ENCODE peak calls at places on chromosomes 6 and 20, in seven cellular contexts. C is uterus, F is T-helper 22 cell, M is bronchial epithelial cell, I is psoas muscle, S is NCI-H1417, W is fibroblast of the aortic adventitia. N is an unnamed sample.
A peak's percentile ranks its signal among the peaks of the same experiment; 100 is the strongest.

GRCh38 chr6:75483136-75483952 is 10.3 kb downstream of the FILIP1 start:
- DNase-seq in C (no peak), F (no peak), M (no peak), I (no peak), S (no peak), W (no peak), N (no peak)

GRCh38 chr20:48822178-48822577 is 5.6 kb downstream of the PREX1 start:
- DNase-seq in C (no peak), F (no peak), M (no peak), I (no peak), S (no peak), W (no peak), N (no peak)

GRCh38 chr6:126232671-126233070 is 107.2 kb upstream of the CENPW start:
- DNase-seq in C (no peak), F (no peak), M (no peak), I (no peak), S (no peak), W (peak; percentile 80), N (no peak)

GRCh38 chr20:22584922-22585785 is 782 bp upstream of the FOXA2 start:
- DNase-seq in C (no peak), F (no peak), M (peak; percentile 56), I (no peak), S (no peak), W (no peak), N (no peak)

GRCh38 chr6:113994934-113995342 is 24.0 kb upstream of the HDAC2 start:
- DNase-seq in C (no peak), F (no peak), M (peak; percentile 75), I (no peak), S (peak; percentile 41), W (peak; percentile 92), N (no peak)

GRCh38 chr6:110048221-110048875 is 70.2 kb downstream of the GPR6 start:
- DNase-seq in C (no peak), F (no peak), M (no peak), I (no peak), S (no peak), W (no peak), N (no peak)

GRCh38 chr6:89951574-89952360 is 57.5 kb downstream of the GJA10 start:
- DNase-seq in C (no peak), F (no peak), M (no peak), I (no peak), S (no peak), W (peak; percentile 16), N (no peak)

GRCh38 chr20:6157345-6157744 is 34.5 kb upstream of the FERMT1 start:
- DNase-seq in C (no peak), F (no peak), M (no peak), I (no peak), S (no peak), W (no peak), N (no peak)

GRCh38 chr6:121794630-121795029 is 359.2 kb downstream of the GJA1 start:
- DNase-seq in C (no peak), F (no peak), M (peak; percentile 95), I (no peak), S (no peak), W (peak; percentile 88), N (no peak)

GRCh38 chr6:136889271-136890193 is 32.6 kb upstream of the SLC35D3 start:
- DNase-seq in C (no peak), F (no peak), M (no peak), I (no peak), S (no peak), W (no peak), N (no peak)

GRCh38 chr6:158418501-158418900 is 106.2 kb downstream of the TULP4 start:
- DNase-seq in C (no peak), F (no peak), M (no peak), I (no peak), S (no peak), W (no peak), N (no peak)

GRCh38 chr20:16445482-16445881 is 127.8 kb downstream of the KIF16B start:
- DNase-seq in C (no peak), F (no peak), M (no peak), I (no peak), S (no peak), W (no peak), N (no peak)

GRCh38 chr6:145318952-145319351 is 416.4 kb downstream of the EPM2A start:
- DNase-seq in C (no peak), F (no peak), M (peak; percentile 36), I (no peak), S (no peak), W (no peak), N (no peak)

GRCh38 chr20:32966881-32967781 is 37.1 kb downstream of the SUN5 start:
- DNase-seq in C (no peak), F (peak; percentile 60), M (no peak), I (no peak), S (no peak), W (no peak), N (no peak)

GRCh38 chr6:7373739-7374138 is 15.8 kb downstream of the CAGE1 start:
- DNase-seq in C (no peak), F (no peak), M (peak; percentile 45), I (no peak), S (no peak), W (no peak), N (no peak)

GRCh38 chr6:45900808-45901752 is 114.6 kb downstream of the CLIC5 start:
- DNase-seq in C (no peak), F (no peak), M (peak; percentile 21), I (no peak), S (no peak), W (peak; percentile 50), N (no peak)

GRCh38 chr6:90183587-90184333 is 112.9 kb downstream of the BACH2 start:
- DNase-seq in C (no peak), F (no peak), M (no peak), I (no peak), S (no peak), W (no peak), N (no peak)

GRCh38 chr6:125611573-125612399 is 137.6 kb upstream of the HEY2 start:
- DNase-seq in C (no peak), F (no peak), M (no peak), I (no peak), S (no peak), W (peak; percentile 63), N (no peak)

GRCh38 chr20:5559937-5560336 is 190.3 kb upstream of the SHLD1 start:
- DNase-seq in C (no peak), F (no peak), M (no peak), I (no peak), S (no peak), W (peak; percentile 7), N (no peak)

GRCh38 chr20:49024220-49024619 is 21.9 kb upstream of the CSE1L start:
- DNase-seq in C (no peak), F (no peak), M (no peak), I (no peak), S (no peak), W (no peak), N (no peak)

GRCh38 chr20:62192635-62193034 is 9.8 kb downstream of the MTG2 start:
- DNase-seq in C (no peak), F (no peak), M (no peak), I (peak; percentile 26), S (no peak), W (no peak), N (peak; percentile 10)

GRCh38 chr20:18020931-18021330 is 36.8 kb downstream of the OVOL2 start:
- DNase-seq in C (no peak), F (no peak), M (no peak), I (no peak), S (no peak), W (no peak), N (no peak)

GRCh38 chr6:169498887-169499513 is 202.8 kb downstream of the WDR27 start:
- DNase-seq in C (no peak), F (no peak), M (no peak), I (no peak), S (no peak), W (no peak), N (no peak)

GRCh38 chr20:38094373-38094775 is 60.8 kb downstream of the RPRD1B start:
- DNase-seq in C (no peak), F (no peak), M (peak; percentile 71), I (peak; percentile 70), S (no peak), W (peak; percentile 72), N (no peak)

GRCh38 chr6:155528982-155529453 is 73.4 kb upstream of the NOX3 start:
- DNase-seq in C (no peak), F (no peak), M (peak; percentile 86), I (no peak), S (no peak), W (peak; percentile 90), N (peak; percentile 29)

GRCh38 chr20:6466065-6466810 is 301.2 kb upstream of the BMP2 start:
- DNase-seq in C (no peak), F (no peak), M (peak; percentile 66), I (no peak), S (no peak), W (no peak), N (no peak)

GRCh38 chr20:32635764-32636163 is 38.0 kb downstream of the C20orf203 start:
- DNase-seq in C (no peak), F (no peak), M (no peak), I (no peak), S (no peak), W (peak; percentile 34), N (no peak)

GRCh38 chr6:36874016-36874442 is 574 bp downstream of the PPIL1 start:
- DNase-seq in C (no peak), F (no peak), M (peak; percentile 25), I (no peak), S (no peak), W (peak; percentile 33), N (no peak)

GRCh38 chr6:105449756-105450390 is 47.0 kb upstream of the PREP start:
- DNase-seq in C (no peak), F (no peak), M (no peak), I (no peak), S (no peak), W (no peak), N (no peak)

GRCh38 chr6:83948851-83949250 is 84.7 kb upstream of the MRAP2 start:
- DNase-seq in C (no peak), F (no peak), M (no peak), I (no peak), S (no peak), W (no peak), N (no peak)

GRCh38 chr6:36642913-36643817 is 35.3 kb upstream of the CDKN1A start:
- DNase-seq in C (peak; percentile 90), F (no peak), M (peak; percentile 88), I (peak; percentile 89), S (no peak), W (peak; percentile 92), N (peak; percentile 82)